ENCODE peak calls at places on chromosomes 13 and 19, in eight cellular contexts. L is epithelial cell of esophagus, N is A549, W is ovary, T is endodermal cell, Q is IMR-90, S is breast epithelium, H is lower leg skin. G is an unnamed sample.

GRCh38 chr19:15644816-15645215 is 4.1 kb downstream of the CYP4F3 start:
- DNase-seq in N (no peak), H (no peak), L (no peak), S (no peak), W (no peak), Q (no peak), T (no peak), G (no peak)

GRCh38 chr19:46674416-46675178 is 13.6 kb upstream of the DACT3 start:
- DNase-seq in W (no peak), H (no peak), N (no peak), S (no peak), L (peak), T (peak), Q (peak), G (no peak)

GRCh38 chr13:103218253-103218652 is 152.0 kb upstream of the SLC10A2 start:
- DNase-seq in N (no peak), W (no peak), Q (no peak), T (no peak), L (peak), H (no peak), S (no peak), G (no peak)

GRCh38 chr13:41224113-41225110 is 30.0 kb upstream of the KBTBD7 start:
- DNase-seq in S (no peak), L (peak), W (no peak), N (no peak), Q (peak), H (no peak), T (no peak), G (peak)

GRCh38 chr19:31913103-31913710 is 432.2 kb upstream of the ZNF507 start:
- DNase-seq in S (no peak), L (no peak), T (no peak), W (no peak), Q (no peak), N (no peak), H (no peak), G (no peak)

GRCh38 chr19:694481-695349 is 537 bp downstream of the PRSS57 start:
- DNase-seq in S (no peak), N (no peak), L (no peak), T (no peak), W (no peak), H (no peak), Q (no peak), G (no peak)

GRCh38 chr13:94252209-94252608 is 227.3 kb downstream of the DCT start:
- DNase-seq in W (no peak), T (no peak), N (no peak), H (no peak), L (no peak), Q (no peak), S (no peak), G (peak)

GRCh38 chr13:45269204-45269603 is 68.4 kb upstream of the KCTD4 start:
- DNase-seq in T (no peak), Q (peak), H (no peak), W (no peak), N (no peak), S (no peak), L (no peak), G (peak)

GRCh38 chr13:23609414-23610186 is 39.4 kb downstream of the TNFRSF19 start:
- DNase-seq in S (no peak), L (peak), Q (peak), W (peak), N (no peak), H (no peak), T (no peak), G (peak)

GRCh38 chr13:91078093-91078679 is 269.3 kb upstream of the MIR17HG start:
- DNase-seq in S (no peak), W (no peak), N (peak), Q (no peak), T (no peak), H (no peak), L (peak), G (no peak)
- TF ChIP-seq CTCF in S (no peak), W (no peak), N (peak), Q (no peak), T (peak), H (no peak), L (peak), G (no peak)

GRCh38 chr19:9144920-9145319 is 4.7 kb downstream of the ZNF317 start:
- DNase-seq in L (no peak), H (no peak), W (no peak), T (no peak), S (no peak), Q (no peak), N (no peak), G (peak)

GRCh38 chr19:9139609-9140158 is 513 bp upstream of the ZNF317 start:
- DNase-seq in H (no peak), T (no peak), N (no peak), S (no peak), Q (no peak), L (no peak), W (no peak), G (peak)

DNA sequence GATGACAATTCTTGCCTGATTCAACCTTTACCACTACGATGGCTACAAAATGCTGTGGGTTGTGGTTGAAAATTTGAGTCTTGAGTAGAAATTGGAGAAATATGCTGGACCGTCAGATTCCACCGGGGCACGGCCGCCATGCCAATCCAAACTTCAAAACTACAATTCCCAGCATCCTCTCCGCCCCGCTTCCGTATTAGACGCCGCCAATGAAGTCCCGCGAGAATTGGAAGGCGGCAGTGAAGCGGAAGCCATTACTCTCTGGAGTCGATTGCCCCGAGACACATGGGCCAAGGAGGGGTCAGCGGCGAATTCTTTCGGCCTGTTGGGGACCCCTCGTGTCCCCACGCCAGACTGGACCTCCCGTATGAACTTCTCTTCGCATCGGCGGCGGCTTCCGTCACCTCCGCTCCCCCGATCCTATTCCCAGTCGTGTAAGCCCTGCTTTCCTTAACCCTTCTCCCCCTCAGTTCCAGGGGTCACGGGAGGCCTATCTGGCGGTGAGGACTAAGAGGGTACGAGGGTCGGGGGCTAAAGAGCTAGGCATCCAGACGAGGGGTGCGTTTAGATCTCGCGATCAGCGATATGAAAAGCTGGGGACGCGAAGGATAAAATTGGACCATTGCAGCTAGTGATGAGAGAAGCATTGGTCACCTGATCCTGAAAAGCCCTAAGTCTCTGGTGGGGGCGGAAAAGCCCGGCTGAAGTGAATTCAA is at the start of gene ZNF317:
- DNase-seq in W (peak), N (peak), T (peak), Q (peak), S (peak), H (peak), L (peak), G (peak)
- H3K4me3 ChIP-seq in W (peak), N (peak), T (peak), Q (peak), S (peak), H (peak), L (peak), G (peak)

GRCh38 chr19:16824658-16825311 is 4.4 kb upstream of the SIN3B start:
- DNase-seq in S (no peak), L (peak), Q (peak), H (no peak), T (peak), N (no peak), W (no peak), G (peak)
- TF ChIP-seq CTCF in S (no peak), L (no peak), Q (no peak), H (no peak), T (no peak), N (no peak), W (no peak), G (no peak)

DNA sequence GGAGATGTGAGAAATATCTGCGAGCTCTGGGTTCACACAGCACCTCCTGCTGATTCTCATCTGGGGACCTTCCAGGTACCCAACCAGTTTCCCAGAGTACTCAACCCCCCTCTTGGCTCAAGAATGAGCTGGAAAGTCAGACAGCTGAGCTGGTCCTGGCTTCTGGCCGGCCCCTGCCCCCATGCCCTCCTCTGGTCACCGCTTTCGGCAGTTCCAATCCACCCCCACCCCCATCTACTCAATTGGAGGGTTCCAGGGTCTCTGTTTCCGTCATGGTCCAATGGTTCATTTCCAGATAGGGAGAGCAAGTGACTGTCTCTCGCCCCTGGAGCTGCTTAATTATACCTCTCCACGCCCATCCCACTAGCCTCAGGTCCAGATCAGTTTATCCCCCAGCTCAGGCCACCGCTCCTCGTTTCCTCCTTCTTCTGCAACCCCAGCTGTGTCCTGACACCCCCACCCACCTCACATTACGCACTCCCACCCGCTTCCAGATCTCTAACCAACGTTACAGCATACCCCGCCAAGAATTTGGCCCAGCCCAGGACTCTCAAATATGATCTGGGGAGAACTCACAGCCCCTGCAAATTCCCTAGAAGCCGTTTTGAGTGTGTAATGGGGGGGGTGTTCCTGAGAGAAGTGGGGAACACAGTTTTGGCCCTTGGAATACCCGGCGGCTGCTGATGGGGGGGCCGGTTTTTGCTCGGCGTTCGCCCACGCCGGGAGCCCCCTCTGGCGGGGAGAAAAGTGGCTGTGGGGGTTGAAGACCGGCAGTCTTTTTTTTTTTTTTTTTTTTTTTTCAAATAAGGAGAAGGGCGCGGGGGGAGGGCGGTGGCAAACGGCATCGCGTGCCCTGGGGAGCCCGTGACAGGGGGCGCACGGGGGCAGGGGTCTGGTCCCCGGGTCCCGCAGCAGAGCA is 1.8 kb upstream of the PDE4A start:
- DNase-seq in S (no peak), W (no peak), N (no peak), H (peak), T (peak), L (no peak), Q (no peak), G (peak)
- H3K4me3 ChIP-seq in S (peak), W (no peak), N (peak), H (no peak), T (no peak), L (no peak), Q (no peak), G (no peak)

DNA sequence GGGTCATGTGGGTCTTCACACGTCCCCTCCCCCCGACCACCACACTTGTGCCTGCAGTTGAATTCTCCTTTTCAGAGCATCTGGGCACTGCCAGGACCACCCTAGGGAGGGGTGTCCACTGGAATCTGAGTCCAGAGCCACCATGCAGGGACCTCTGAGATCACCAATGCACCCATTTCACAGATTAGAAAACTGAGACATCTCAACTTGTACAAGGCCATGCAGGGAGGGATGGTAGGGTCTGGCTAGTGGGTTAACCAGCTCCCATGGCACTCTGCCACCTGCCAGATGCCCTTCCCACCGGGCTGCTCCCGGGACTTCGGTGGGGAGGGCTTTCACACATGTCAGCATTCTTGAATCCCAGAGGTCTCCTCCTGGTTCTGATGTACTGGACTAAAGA is 44.3 kb upstream of the C19orf12 start:
- DNase-seq in S (no peak), L (no peak), N (no peak), T (no peak), W (no peak), Q (no peak), H (no peak), G (no peak)
- TF ChIP-seq CTCF in S (no peak), L (no peak), N (no peak), T (no peak), W (no peak), Q (no peak), H (no peak), G (no peak)

GRCh38 chr19:38190061-38190460 is 34.0 kb downstream of the DPF1 start:
- DNase-seq in T (no peak), W (no peak), Q (no peak), N (no peak), L (no peak), H (no peak), S (no peak), G (no peak)
- H3K4me3 ChIP-seq in T (no peak), W (no peak), Q (no peak), N (no peak), L (no peak), H (no peak), S (no peak), G (no peak)

G was measured in fibroblast of the aortic adventitia.